ENCODE peak calls at places on chromosomes 12 and 14, in four cellular contexts. K is body of pancreas, H is breast epithelium, F is heart left ventricle. J is an unnamed sample.

GRCh38 chr12:3046441-3047200 is 30.6 kb upstream of the TSPAN9 start:
- DNase-seq in H (no peak), K (no peak), F (peak), J (no peak)

GRCh38 chr12:81010641-81011040 is 67.2 kb upstream of the ACSS3 start:
- DNase-seq in H (no peak), K (no peak), F (no peak), J (no peak)

GRCh38 chr12:130097342-130097741 is 64.9 kb upstream of the FZD10 start:
- DNase-seq in K (no peak), H (no peak), F (no peak), J (no peak)

GRCh38 chr12:53221203-53222076 is 10.6 kb downstream of the RARG start:
- DNase-seq in H (peak), K (peak), F (peak), J (peak)

GRCh38 chr14:74456684-74457083 is 30.7 kb upstream of the SYNDIG1L start:
- DNase-seq in H (no peak), F (no peak), K (no peak), J (no peak)

GRCh38 chr12:67827820-67828383 is 161.3 kb upstream of the IFNG-AS1 start:
- DNase-seq in K (no peak), F (no peak), H (no peak), J (no peak)

GRCh38 chr12:27436768-27437167 is 9.8 kb upstream of the SMCO2 start:
- DNase-seq in F (no peak), H (no peak), K (no peak), J (no peak)

GRCh38 chr12:85005615-85006014 is 30.5 kb downstream of the TSPAN19 start:
- DNase-seq in K (no peak), H (no peak), F (no peak), J (no peak)

GRCh38 chr12:31220633-31221565 is 105.1 kb downstream of the SINHCAF start:
- DNase-seq in H (no peak), F (no peak), K (no peak), J (no peak)

GRCh38 chr12:48750769-48751356 is 34.4 kb upstream of the CCNT1 start:
- DNase-seq in F (no peak), H (no peak), K (no peak), J (no peak)

GRCh38 chr12:55658212-55658611 is 21.5 kb downstream of the OR10P1 start:
- DNase-seq in H (no peak), K (no peak), F (no peak), J (no peak)

GRCh38 chr14:99971087-99971928 is 93.9 kb upstream of the EVL start:
- DNase-seq in K (peak), H (peak), F (peak), J (no peak)

GRCh38 chr14:105481886-105482454 is 4.7 kb upstream of the CRIP1 start:
- DNase-seq in F (peak), K (peak), H (peak), J (peak)

GRCh38 chr14:102390064-102390463 is 27.3 kb downstream of the TECPR2 start:
- DNase-seq in K (no peak), F (no peak), H (no peak), J (no peak)

GRCh38 chr12:123363743-123364531 is 710 bp downstream of the SBNO1 start:
- DNase-seq in H (no peak), F (peak), K (peak), J (peak)

GRCh38 chr12:132285991-132286681 is 43.3 kb downstream of the GALNT9 start:
- DNase-seq in F (peak), H (peak), K (peak), J (no peak)

GRCh38 chr12:108611884-108612415 is 14.1 kb upstream of the TMEM119 start:
- DNase-seq in F (no peak), K (no peak), H (no peak), J (no peak)

GRCh38 chr12:78241472-78241871 is 410.8 kb downstream of the NAV3 start:
- DNase-seq in K (no peak), H (no peak), F (no peak), J (no peak)

GRCh38 chr12:6076776-6077700 is 47.4 kb downstream of the VWF start:
- DNase-seq in F (no peak), K (no peak), H (no peak), J (no peak)

DNA sequence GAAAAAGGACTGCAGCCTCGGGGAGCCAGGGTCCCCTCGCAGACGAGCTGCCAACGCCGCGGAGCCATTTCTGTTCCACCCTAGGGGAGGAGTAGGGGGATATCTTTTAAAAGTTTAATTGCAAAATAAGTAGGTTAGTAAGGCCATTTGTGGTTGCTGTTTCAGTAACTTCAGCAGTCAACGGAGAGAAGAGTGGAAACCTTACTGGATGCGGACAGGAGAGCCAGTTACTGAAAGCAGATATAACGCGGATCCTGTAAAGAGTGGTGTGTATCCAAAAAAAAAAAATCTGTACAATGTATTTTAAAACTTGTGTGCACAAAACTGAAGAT is 817 bp upstream of the BTG1 start:
- DNase-seq in F (no peak), K (no peak), H (no peak), J (no peak)
- TF ChIP-seq CTCF in F (no peak), K (no peak), H (peak), J (no peak)

DNA sequence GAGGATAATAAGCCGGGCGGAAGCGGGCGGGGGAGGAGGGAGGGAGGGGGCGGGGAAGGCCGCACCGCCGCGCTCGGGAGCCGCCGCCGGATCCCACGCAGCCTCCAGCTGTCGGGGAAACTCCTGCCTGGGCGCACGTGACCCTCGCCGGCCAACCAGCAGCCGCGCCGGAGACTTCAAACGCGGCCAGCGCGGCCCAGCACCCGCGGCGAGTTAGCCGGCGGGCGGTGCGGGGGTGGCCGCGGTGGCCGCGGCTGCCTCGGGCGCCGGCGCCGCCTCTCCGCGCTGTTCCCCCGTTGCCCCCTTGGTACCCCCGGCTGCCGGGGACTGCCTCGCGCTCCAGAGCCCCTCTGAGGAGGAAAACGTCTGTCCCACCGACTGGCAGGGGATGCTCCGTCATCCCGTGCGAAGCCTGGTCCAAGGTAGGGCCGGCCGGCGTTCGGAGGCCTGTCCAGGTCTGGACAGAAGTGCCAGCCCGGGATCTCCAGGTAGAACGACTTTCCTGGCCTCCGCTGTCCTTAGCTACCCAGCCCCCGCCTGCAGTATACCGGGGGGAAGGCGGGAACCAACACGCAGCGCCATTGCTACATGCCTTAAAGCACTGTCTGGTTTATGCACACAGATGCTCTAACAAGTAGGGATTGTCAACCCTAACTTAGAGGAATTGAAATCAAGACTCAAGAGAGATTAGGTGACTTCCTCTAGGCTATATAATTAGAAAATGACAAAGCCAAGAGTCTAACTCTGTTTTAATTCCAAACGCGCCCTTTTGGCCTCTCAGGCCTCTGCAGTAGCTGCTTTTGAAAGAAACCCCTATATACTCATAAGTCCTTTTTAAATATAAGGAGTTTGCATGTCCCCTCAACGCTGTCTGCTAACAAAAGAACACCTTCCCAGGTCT is at the start of gene YAF2:
- DNase-seq in K (peak), F (peak), H (peak), J (peak)
- TF ChIP-seq POLR2A in K (peak), F (peak), H (no peak), J (no peak)

DNA sequence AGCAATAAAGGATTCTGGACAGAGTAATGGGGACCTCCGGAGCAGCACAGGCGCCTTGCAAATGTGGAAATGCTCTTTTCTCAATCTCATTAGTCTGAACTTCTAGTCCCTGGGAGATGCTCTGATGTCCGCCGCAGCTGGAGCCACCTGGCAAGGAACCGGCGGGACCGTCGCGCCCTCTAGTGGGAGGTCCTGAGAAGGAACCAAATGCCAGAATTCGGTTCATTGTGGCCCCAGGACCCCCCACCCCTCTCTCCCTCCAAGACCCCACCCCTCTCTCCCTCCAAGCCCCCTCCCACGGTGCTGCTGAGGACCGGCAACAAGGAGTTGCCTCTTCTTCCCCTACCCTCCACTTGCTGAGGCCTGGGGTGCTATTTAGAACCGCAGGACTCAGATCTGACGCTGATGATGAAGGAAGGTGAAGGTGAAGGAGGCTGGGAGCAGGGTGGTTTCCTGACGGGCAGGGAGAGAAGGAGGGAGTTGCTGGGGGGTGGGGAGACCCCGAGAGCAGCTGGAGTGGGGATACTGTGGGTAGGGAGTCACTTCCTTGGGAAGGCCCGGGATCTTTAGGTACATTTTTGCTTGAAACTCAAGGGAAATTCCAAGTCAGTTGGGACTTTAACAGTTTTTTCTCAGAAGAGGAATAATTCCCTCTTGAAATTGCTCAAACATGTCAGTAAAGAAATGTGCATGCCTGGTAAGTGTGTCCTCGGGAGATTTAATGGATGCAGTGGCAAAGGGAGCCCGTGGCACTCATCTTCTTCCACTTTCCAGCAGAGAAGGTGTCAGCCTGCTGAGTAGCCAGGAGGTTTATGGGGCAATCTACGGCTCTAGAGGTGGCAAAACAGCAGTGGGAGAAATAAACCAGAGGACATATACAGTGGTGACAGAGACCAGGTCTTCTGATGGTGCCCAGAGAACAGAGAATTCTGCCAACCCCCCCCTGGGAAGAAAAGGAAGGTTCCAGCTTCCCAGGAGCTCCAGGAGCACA is 42.6 kb downstream of the SMIM41 start:
- DNase-seq in F (peak), K (peak), H (no peak), J (no peak)
- TF ChIP-seq CTCF in F (peak), K (peak), H (peak), J (no peak)

DNA sequence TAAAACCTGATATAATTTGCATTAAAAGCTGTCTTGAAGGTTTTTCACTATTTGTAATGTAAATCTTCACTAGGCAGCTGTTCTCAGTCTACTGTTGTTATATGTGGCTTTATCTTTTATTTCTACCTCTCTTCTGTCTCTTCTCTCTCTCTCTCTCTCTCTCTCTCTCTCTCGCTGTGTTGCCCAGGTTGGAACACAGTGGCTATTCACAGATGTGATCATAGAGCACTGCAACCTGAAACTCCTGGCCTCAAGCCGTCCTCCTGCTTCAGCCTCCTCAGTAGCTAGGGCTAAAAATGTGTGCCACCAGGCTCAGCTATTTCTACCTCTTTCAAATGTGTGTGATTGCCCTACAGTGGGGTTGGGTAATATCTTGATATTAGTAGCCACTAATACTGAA is 21.1 kb downstream of the FUT8 start:
- DNase-seq in K (no peak), F (no peak), H (no peak), J (no peak)
- TF ChIP-seq POLR2A in K (no peak), F (no peak), H (no peak), J (no peak)

GRCh38 chr12:126668538-126668937 is 1598.4 kb upstream of the TMEM132C start:
- DNase-seq in H (no peak), F (no peak), K (no peak), J (no peak)

GRCh38 chr12:126668961-126669360 is 1598.0 kb upstream of the TMEM132C start:
- DNase-seq in F (no peak), K (no peak), H (no peak), J (no peak)

GRCh38 chr12:126667340-126667739 is 1599.6 kb upstream of the TMEM132C start:
- DNase-seq in H (no peak), F (no peak), K (no peak), J (no peak)

GRCh38 chr12:126663304-126664094 is 1598.3 kb downstream of the AACS start:
- DNase-seq in H (no peak), K (peak), F (no peak), J (no peak)
- TF ChIP-seq CTCF in H (no peak), K (no peak), F (peak), J (no peak)

GRCh38 chr12:11860026-11860425 is 210.6 kb downstream of the ETV6 start:
- DNase-seq in H (no peak), F (no peak), K (no peak), J (no peak)
- TF ChIP-seq POLR2A in H (no peak), F (no peak), K (no peak), J (no peak)

GRCh38 chr12:65728913-65729793 is 95.1 kb upstream of the HMGA2 start:
- DNase-seq in H (no peak), K (no peak), F (no peak), J (no peak)
- TF ChIP-seq CTCF in H (no peak), K (no peak), F (no peak), J (no peak)